ENCODE peak calls at places on chromosomes 16 and 17, in seven cellular contexts. One of them, this sample, is unnamed.

GRCh38 chr16:57899771-57900661 is 70.9 kb downstream of the CNGB1 start:
- DNase-seq in IMR-90: peak; percentile 62
- DNase-seq in effector memory CD4-positive, alpha-beta T cell: peak; percentile 64
- DNase-seq in mammary epithelial cell: peak; percentile 42
- DNase-seq in lower lobe of right lung: peak; percentile 81
- DNase-seq in CD4-positive, CD25-positive, alpha-beta regulatory T cell: peak; percentile 74
- DNase-seq in thoracic aorta: peak; percentile 26
- DNase-seq in this sample: peak; percentile 53

GRCh38 chr17:74394977-74395376 is 27.7 kb downstream of the GPR142 start:
- DNase-seq in IMR-90: no peak
- DNase-seq in effector memory CD4-positive, alpha-beta T cell: no peak
- DNase-seq in mammary epithelial cell: no peak
- DNase-seq in lower lobe of right lung: no peak
- DNase-seq in CD4-positive, CD25-positive, alpha-beta regulatory T cell: no peak
- DNase-seq in thoracic aorta: no peak
- DNase-seq in this sample: no peak

GRCh38 chr17:9467518-9467917 is 108.1 kb downstream of the STX8 start:
- DNase-seq in IMR-90: no peak
- DNase-seq in effector memory CD4-positive, alpha-beta T cell: no peak
- DNase-seq in mammary epithelial cell: no peak
- DNase-seq in lower lobe of right lung: no peak
- DNase-seq in CD4-positive, CD25-positive, alpha-beta regulatory T cell: no peak
- DNase-seq in thoracic aorta: no peak
- DNase-seq in this sample: no peak

GRCh38 chr17:59607817-59608403 is 11.8 kb upstream of the CLTC start:
- DNase-seq in IMR-90: no peak
- DNase-seq in effector memory CD4-positive, alpha-beta T cell: no peak
- DNase-seq in mammary epithelial cell: no peak
- DNase-seq in lower lobe of right lung: no peak
- DNase-seq in CD4-positive, CD25-positive, alpha-beta regulatory T cell: no peak
- DNase-seq in thoracic aorta: no peak
- DNase-seq in this sample: peak; percentile 46

GRCh38 chr16:83689385-83689831 is 118.4 kb upstream of the HSBP1 start:
- DNase-seq in IMR-90: peak; percentile 94
- DNase-seq in effector memory CD4-positive, alpha-beta T cell: no peak
- DNase-seq in mammary epithelial cell: peak; percentile 91
- DNase-seq in lower lobe of right lung: no peak
- DNase-seq in CD4-positive, CD25-positive, alpha-beta regulatory T cell: no peak
- DNase-seq in thoracic aorta: peak; percentile 37
- DNase-seq in this sample: peak; percentile 49

GRCh38 chr16:57229079-57229478 is 16.0 kb upstream of the ARL2BP start:
- DNase-seq in IMR-90: no peak
- DNase-seq in effector memory CD4-positive, alpha-beta T cell: no peak
- DNase-seq in mammary epithelial cell: no peak
- DNase-seq in lower lobe of right lung: no peak
- DNase-seq in CD4-positive, CD25-positive, alpha-beta regulatory T cell: no peak
- DNase-seq in thoracic aorta: no peak
- DNase-seq in this sample: no peak

GRCh38 chr16:70715860-70716357 is 30.1 kb upstream of the MTSS2 start:
- DNase-seq in IMR-90: peak; percentile 62
- DNase-seq in effector memory CD4-positive, alpha-beta T cell: no peak
- DNase-seq in mammary epithelial cell: no peak
- DNase-seq in lower lobe of right lung: no peak
- DNase-seq in CD4-positive, CD25-positive, alpha-beta regulatory T cell: no peak
- DNase-seq in thoracic aorta: no peak
- DNase-seq in this sample: no peak

GRCh38 chr16:29743475-29743826 is 2.3 kb downstream of the C16orf54 start:
- DNase-seq in IMR-90: no peak
- DNase-seq in effector memory CD4-positive, alpha-beta T cell: no peak
- DNase-seq in mammary epithelial cell: no peak
- DNase-seq in lower lobe of right lung: no peak
- DNase-seq in CD4-positive, CD25-positive, alpha-beta regulatory T cell: no peak
- DNase-seq in thoracic aorta: no peak
- DNase-seq in this sample: no peak

GRCh38 chr16:66581246-66581952 is 2.1 kb downstream of the CMTM2 start:
- DNase-seq in IMR-90: peak; percentile 44
- DNase-seq in effector memory CD4-positive, alpha-beta T cell: no peak
- DNase-seq in mammary epithelial cell: peak; percentile 12
- DNase-seq in lower lobe of right lung: no peak
- DNase-seq in CD4-positive, CD25-positive, alpha-beta regulatory T cell: no peak
- DNase-seq in thoracic aorta: no peak
- DNase-seq in this sample: no peak

GRCh38 chr17:66580601-66581385 is 254.1 kb upstream of the CACNG5 start:
- DNase-seq in IMR-90: peak; percentile 28
- DNase-seq in effector memory CD4-positive, alpha-beta T cell: no peak
- DNase-seq in mammary epithelial cell: no peak
- DNase-seq in lower lobe of right lung: no peak
- DNase-seq in CD4-positive, CD25-positive, alpha-beta regulatory T cell: no peak
- DNase-seq in thoracic aorta: no peak
- DNase-seq in this sample: no peak

GRCh38 chr17:27579897-27580321 is 51.1 kb upstream of the LGALS9 start:
- DNase-seq in IMR-90: no peak
- DNase-seq in effector memory CD4-positive, alpha-beta T cell: no peak
- DNase-seq in mammary epithelial cell: no peak
- DNase-seq in lower lobe of right lung: no peak
- DNase-seq in CD4-positive, CD25-positive, alpha-beta regulatory T cell: no peak
- DNase-seq in thoracic aorta: no peak
- DNase-seq in this sample: peak; percentile 70

GRCh38 chr17:13986855-13987254 is 82.4 kb upstream of the COX10 start:
- DNase-seq in IMR-90: no peak
- DNase-seq in effector memory CD4-positive, alpha-beta T cell: no peak
- DNase-seq in mammary epithelial cell: no peak
- DNase-seq in lower lobe of right lung: no peak
- DNase-seq in CD4-positive, CD25-positive, alpha-beta regulatory T cell: no peak
- DNase-seq in thoracic aorta: no peak
- DNase-seq in this sample: no peak

GRCh38 chr16:25264599-25264998 is 7.0 kb upstream of the ZKSCAN2 start:
- DNase-seq in IMR-90: no peak
- DNase-seq in effector memory CD4-positive, alpha-beta T cell: no peak
- DNase-seq in mammary epithelial cell: no peak
- DNase-seq in lower lobe of right lung: no peak
- DNase-seq in CD4-positive, CD25-positive, alpha-beta regulatory T cell: no peak
- DNase-seq in thoracic aorta: no peak
- DNase-seq in this sample: peak; percentile 31

GRCh38 chr17:47204722-47205418 is 4.3 kb upstream of the MYL4 start:
- DNase-seq in IMR-90: peak; percentile 47
- DNase-seq in effector memory CD4-positive, alpha-beta T cell: no peak
- DNase-seq in mammary epithelial cell: peak; percentile 41
- DNase-seq in lower lobe of right lung: no peak
- DNase-seq in CD4-positive, CD25-positive, alpha-beta regulatory T cell: peak; percentile 34
- DNase-seq in thoracic aorta: no peak
- DNase-seq in this sample: peak; percentile 41

GRCh38 chr17:59353936-59354755 is 22.7 kb downstream of the YPEL2 start:
- DNase-seq in IMR-90: no peak
- DNase-seq in effector memory CD4-positive, alpha-beta T cell: no peak
- DNase-seq in mammary epithelial cell: no peak
- DNase-seq in lower lobe of right lung: no peak
- DNase-seq in CD4-positive, CD25-positive, alpha-beta regulatory T cell: no peak
- DNase-seq in thoracic aorta: no peak
- DNase-seq in this sample: no peak

GRCh38 chr17:39547713-39548478 is 59.8 kb downstream of the NEUROD2 start:
- DNase-seq in IMR-90: no peak
- DNase-seq in effector memory CD4-positive, alpha-beta T cell: peak; percentile 59
- DNase-seq in mammary epithelial cell: peak; percentile 34
- DNase-seq in lower lobe of right lung: peak; percentile 72
- DNase-seq in CD4-positive, CD25-positive, alpha-beta regulatory T cell: peak; percentile 66
- DNase-seq in thoracic aorta: no peak
- DNase-seq in this sample: peak; percentile 50

GRCh38 chr17:2024572-2025219 is 438 bp downstream of the RTN4RL1 start:
- DNase-seq in IMR-90: no peak
- DNase-seq in effector memory CD4-positive, alpha-beta T cell: no peak
- DNase-seq in mammary epithelial cell: peak; percentile 32
- DNase-seq in lower lobe of right lung: no peak
- DNase-seq in CD4-positive, CD25-positive, alpha-beta regulatory T cell: no peak
- DNase-seq in thoracic aorta: no peak
- DNase-seq in this sample: no peak

GRCh38 chr17:35578929-35579448 is 618 bp upstream of the PEX12 start:
- DNase-seq in IMR-90: no peak
- DNase-seq in effector memory CD4-positive, alpha-beta T cell: no peak
- DNase-seq in mammary epithelial cell: no peak
- DNase-seq in lower lobe of right lung: no peak
- DNase-seq in CD4-positive, CD25-positive, alpha-beta regulatory T cell: peak; percentile 14
- DNase-seq in thoracic aorta: no peak
- DNase-seq in this sample: no peak

GRCh38 chr17:80603380-80603779 is 58.7 kb downstream of the RPTOR start:
- DNase-seq in IMR-90: no peak
- DNase-seq in effector memory CD4-positive, alpha-beta T cell: no peak
- DNase-seq in mammary epithelial cell: no peak
- DNase-seq in lower lobe of right lung: no peak
- DNase-seq in CD4-positive, CD25-positive, alpha-beta regulatory T cell: no peak
- DNase-seq in thoracic aorta: no peak
- DNase-seq in this sample: no peak

GRCh38 chr17:78325076-78325712 is 34.7 kb downstream of the SOCS3 start:
- DNase-seq in IMR-90: peak; percentile 61
- DNase-seq in effector memory CD4-positive, alpha-beta T cell: no peak
- DNase-seq in mammary epithelial cell: no peak
- DNase-seq in lower lobe of right lung: no peak
- DNase-seq in CD4-positive, CD25-positive, alpha-beta regulatory T cell: no peak
- DNase-seq in thoracic aorta: no peak
- DNase-seq in this sample: peak; percentile 80

GRCh38 chr17:2084766-2085647 is 30.1 kb downstream of the HIC1 start:
- DNase-seq in IMR-90: peak; percentile 86
- DNase-seq in effector memory CD4-positive, alpha-beta T cell: no peak
- DNase-seq in mammary epithelial cell: no peak
- DNase-seq in lower lobe of right lung: peak; percentile 57
- DNase-seq in CD4-positive, CD25-positive, alpha-beta regulatory T cell: no peak
- DNase-seq in thoracic aorta: no peak
- DNase-seq in this sample: no peak

GRCh38 chr17:50210249-50211225 is 9.1 kb upstream of the COL1A1 start:
- DNase-seq in IMR-90: peak; percentile 99
- DNase-seq in effector memory CD4-positive, alpha-beta T cell: no peak
- DNase-seq in mammary epithelial cell: peak; percentile 55
- DNase-seq in lower lobe of right lung: no peak
- DNase-seq in CD4-positive, CD25-positive, alpha-beta regulatory T cell: no peak
- DNase-seq in thoracic aorta: peak; percentile 54
- DNase-seq in this sample: no peak

GRCh38 chr17:50207792-50208567 is 6.5 kb upstream of the COL1A1 start:
- DNase-seq in IMR-90: no peak
- DNase-seq in effector memory CD4-positive, alpha-beta T cell: no peak
- DNase-seq in mammary epithelial cell: no peak
- DNase-seq in lower lobe of right lung: no peak
- DNase-seq in CD4-positive, CD25-positive, alpha-beta regulatory T cell: no peak
- DNase-seq in thoracic aorta: no peak
- DNase-seq in this sample: no peak

GRCh38 chr17:50208611-50209061 is 7.2 kb upstream of the COL1A1 start:
- DNase-seq in IMR-90: no peak
- DNase-seq in effector memory CD4-positive, alpha-beta T cell: no peak
- DNase-seq in mammary epithelial cell: no peak
- DNase-seq in lower lobe of right lung: no peak
- DNase-seq in CD4-positive, CD25-positive, alpha-beta regulatory T cell: no peak
- DNase-seq in thoracic aorta: no peak
- DNase-seq in this sample: no peak

GRCh38 chr17:50209472-50210248 is 8.2 kb upstream of the COL1A1 start:
- DNase-seq in IMR-90: peak; percentile 100
- DNase-seq in effector memory CD4-positive, alpha-beta T cell: no peak
- DNase-seq in mammary epithelial cell: no peak
- DNase-seq in lower lobe of right lung: peak; percentile 68
- DNase-seq in CD4-positive, CD25-positive, alpha-beta regulatory T cell: no peak
- DNase-seq in thoracic aorta: peak; percentile 83
- DNase-seq in this sample: no peak

DNA sequence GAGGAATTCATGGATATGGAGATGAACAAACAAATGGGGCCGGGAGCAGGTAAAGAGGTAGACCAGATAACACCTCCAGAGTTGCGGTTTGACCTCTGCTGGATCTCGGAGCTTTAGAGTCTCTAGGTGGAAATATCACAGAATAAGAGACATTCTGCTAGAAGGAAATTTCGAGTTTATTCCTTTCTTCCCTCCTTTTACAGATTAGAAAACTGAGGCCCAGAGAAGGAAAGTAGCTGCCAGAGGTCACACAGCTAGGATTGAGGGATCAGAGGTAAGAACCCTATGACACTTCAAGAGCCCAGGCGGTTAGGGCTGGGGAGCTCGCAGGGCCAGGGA is 7.7 kb upstream of the COL1A1 start:
- DNase-seq in IMR-90: no peak
- DNase-seq in effector memory CD4-positive, alpha-beta T cell: no peak
- DNase-seq in mammary epithelial cell: no peak
- DNase-seq in lower lobe of right lung: no peak
- DNase-seq in CD4-positive, CD25-positive, alpha-beta regulatory T cell: no peak
- DNase-seq in thoracic aorta: no peak
- DNase-seq in this sample: no peak
- H3K4me1 ChIP-seq in IMR-90: peaks cover 69% of the 10 kb centered on the region
- H3K4me1 ChIP-seq in effector memory CD4-positive, alpha-beta T cell: no peaks in the 10 kb centered on the region
- H3K4me1 ChIP-seq in mammary epithelial cell: peaks cover 18% of the 10 kb centered on the region
- H3K4me1 ChIP-seq in lower lobe of right lung: peaks cover 33% of the 10 kb centered on the region
- H3K4me1 ChIP-seq in CD4-positive, CD25-positive, alpha-beta regulatory T cell: no peaks in the 10 kb centered on the region
- H3K4me1 ChIP-seq in thoracic aorta: peaks cover 40% of the 10 kb centered on the region
- H3K4me1 ChIP-seq in this sample: peaks cover 70% of the 10 kb centered on the region

GRCh38 chr17:17718251-17718650 is 37.0 kb downstream of the RAI1 start:
- DNase-seq in IMR-90: no peak
- DNase-seq in effector memory CD4-positive, alpha-beta T cell: no peak
- DNase-seq in mammary epithelial cell: no peak
- DNase-seq in lower lobe of right lung: no peak
- DNase-seq in CD4-positive, CD25-positive, alpha-beta regulatory T cell: no peak
- DNase-seq in thoracic aorta: no peak
- DNase-seq in this sample: no peak
- H3K4me1 ChIP-seq in IMR-90: peaks cover 48% of the 10 kb centered on the region
- H3K4me1 ChIP-seq in effector memory CD4-positive, alpha-beta T cell: peaks cover 14% of the 10 kb centered on the region
- H3K4me1 ChIP-seq in mammary epithelial cell: peaks cover 33% of the 10 kb centered on the region
- H3K4me1 ChIP-seq in lower lobe of right lung: peaks cover 34% of the 10 kb centered on the region
- H3K4me1 ChIP-seq in CD4-positive, CD25-positive, alpha-beta regulatory T cell: peaks cover 10% of the 10 kb centered on the region
- H3K4me1 ChIP-seq in thoracic aorta: peaks cover 22% of the 10 kb centered on the region
- H3K4me1 ChIP-seq in this sample: peaks cover 21% of the 10 kb centered on the region

GRCh38 chr16:67846063-67846319 is 742 bp upstream of the NUTF2 start:
- DNase-seq in IMR-90: no peak
- DNase-seq in effector memory CD4-positive, alpha-beta T cell: no peak
- DNase-seq in mammary epithelial cell: no peak
- DNase-seq in lower lobe of right lung: no peak
- DNase-seq in CD4-positive, CD25-positive, alpha-beta regulatory T cell: no peak
- DNase-seq in thoracic aorta: no peak
- DNase-seq in this sample: no peak
- H3K4me1 ChIP-seq in IMR-90: peaks cover 13% of the 10 kb centered on the region
- H3K4me1 ChIP-seq in effector memory CD4-positive, alpha-beta T cell: peaks cover 48% of the 10 kb centered on the region
- H3K4me1 ChIP-seq in mammary epithelial cell: peaks cover 39% of the 10 kb centered on the region
- H3K4me1 ChIP-seq in lower lobe of right lung: peaks cover 49% of the 10 kb centered on the region
- H3K4me1 ChIP-seq in CD4-positive, CD25-positive, alpha-beta regulatory T cell: peaks cover 55% of the 10 kb centered on the region
- H3K4me1 ChIP-seq in thoracic aorta: peaks cover 43% of the 10 kb centered on the region
- H3K4me1 ChIP-seq in this sample: peaks cover 25% of the 10 kb centered on the region

GRCh38 chr17:42562845-42563509 is 1.0 kb downstream of the COASY start:
- DNase-seq in IMR-90: peak; percentile 28
- DNase-seq in effector memory CD4-positive, alpha-beta T cell: no peak
- DNase-seq in mammary epithelial cell: no peak
- DNase-seq in lower lobe of right lung: no peak
- DNase-seq in CD4-positive, CD25-positive, alpha-beta regulatory T cell: no peak
- DNase-seq in thoracic aorta: no peak
- DNase-seq in this sample: no peak

GRCh38 chr17:42563543-42563942 is 1.6 kb downstream of the COASY start:
- DNase-seq in IMR-90: no peak
- DNase-seq in effector memory CD4-positive, alpha-beta T cell: no peak
- DNase-seq in mammary epithelial cell: peak; percentile 51
- DNase-seq in lower lobe of right lung: no peak
- DNase-seq in CD4-positive, CD25-positive, alpha-beta regulatory T cell: no peak
- DNase-seq in thoracic aorta: no peak
- DNase-seq in this sample: no peak

GRCh38 chr17:42564815-42565522 is 1.9 kb upstream of the MLX start:
- DNase-seq in IMR-90: no peak
- DNase-seq in effector memory CD4-positive, alpha-beta T cell: no peak
- DNase-seq in mammary epithelial cell: no peak
- DNase-seq in lower lobe of right lung: no peak
- DNase-seq in CD4-positive, CD25-positive, alpha-beta regulatory T cell: no peak
- DNase-seq in thoracic aorta: no peak
- DNase-seq in this sample: no peak

GRCh38 chr17:42565523-42566214 is 1.2 kb upstream of the MLX start:
- DNase-seq in IMR-90: no peak
- DNase-seq in effector memory CD4-positive, alpha-beta T cell: no peak
- DNase-seq in mammary epithelial cell: no peak
- DNase-seq in lower lobe of right lung: no peak
- DNase-seq in CD4-positive, CD25-positive, alpha-beta regulatory T cell: no peak
- DNase-seq in thoracic aorta: no peak
- DNase-seq in this sample: no peak

GRCh38 chr17:42563950-42564349 is 2.0 kb downstream of the COASY start:
- DNase-seq in IMR-90: no peak
- DNase-seq in effector memory CD4-positive, alpha-beta T cell: no peak
- DNase-seq in mammary epithelial cell: no peak
- DNase-seq in lower lobe of right lung: no peak
- DNase-seq in CD4-positive, CD25-positive, alpha-beta regulatory T cell: no peak
- DNase-seq in thoracic aorta: no peak
- DNase-seq in this sample: no peak
- H3K4me1 ChIP-seq in IMR-90: peaks cover 19% of the 10 kb centered on the region
- H3K4me1 ChIP-seq in effector memory CD4-positive, alpha-beta T cell: peaks cover 32% of the 10 kb centered on the region
- H3K4me1 ChIP-seq in mammary epithelial cell: peaks cover 28% of the 10 kb centered on the region
- H3K4me1 ChIP-seq in lower lobe of right lung: peaks cover 60% of the 10 kb centered on the region
- H3K4me1 ChIP-seq in CD4-positive, CD25-positive, alpha-beta regulatory T cell: peaks cover 53% of the 10 kb centered on the region
- H3K4me1 ChIP-seq in thoracic aorta: peaks cover 30% of the 10 kb centered on the region
- H3K4me1 ChIP-seq in this sample: peaks cover 16% of the 10 kb centered on the region